ENCODE peak calls at places on chromosomes 5 and 9, in six cellular contexts. One of them, this sample, is unnamed.

GRCh38 chr5:37886207-37886905 is 46.5 kb upstream of the GDNF start:
- DNase-seq in foreskin keratinocyte: no peak
- DNase-seq in Peyer's patch: no peak
- DNase-seq in A549: no peak
- DNase-seq in mesothelial cell of epicardium: no peak
- DNase-seq in body of pancreas: no peak
- DNase-seq in this sample: no peak

GRCh38 chr5:69156456-69156855 is 10.5 kb upstream of the CCNB1 start:
- DNase-seq in Peyer's patch: no peak
- DNase-seq in mesothelial cell of epicardium: no peak
- DNase-seq in body of pancreas: no peak
- DNase-seq in foreskin keratinocyte: no peak
- DNase-seq in A549: no peak
- DNase-seq in this sample: no peak

GRCh38 chr5:139014726-139015125 is 139.6 kb upstream of the LRRTM2 start:
- DNase-seq in Peyer's patch: no peak
- DNase-seq in A549: peak; percentile 35
- DNase-seq in foreskin keratinocyte: peak; percentile 23
- DNase-seq in mesothelial cell of epicardium: no peak
- DNase-seq in body of pancreas: no peak
- DNase-seq in this sample: no peak

GRCh38 chr5:80368666-80369270 is 39.1 kb upstream of the ZFYVE16 start:
- DNase-seq in foreskin keratinocyte: no peak
- DNase-seq in mesothelial cell of epicardium: no peak
- DNase-seq in A549: no peak
- DNase-seq in Peyer's patch: no peak
- DNase-seq in body of pancreas: no peak
- DNase-seq in this sample: no peak

GRCh38 chr5:5209101-5209500 is 69.0 kb downstream of the ADAMTS16 start:
- DNase-seq in A549: no peak
- DNase-seq in mesothelial cell of epicardium: no peak
- DNase-seq in Peyer's patch: no peak
- DNase-seq in body of pancreas: no peak
- DNase-seq in foreskin keratinocyte: no peak
- DNase-seq in this sample: no peak

GRCh38 chr9:101121836-101122399 is 93.4 kb downstream of the PLPPR1 start:
- DNase-seq in foreskin keratinocyte: no peak
- DNase-seq in Peyer's patch: no peak
- DNase-seq in A549: no peak
- DNase-seq in mesothelial cell of epicardium: no peak
- DNase-seq in body of pancreas: no peak
- DNase-seq in this sample: no peak

GRCh38 chr9:16637218-16637617 is 233.3 kb downstream of the BNC2 start:
- DNase-seq in foreskin keratinocyte: peak; percentile 63
- DNase-seq in body of pancreas: no peak
- DNase-seq in Peyer's patch: no peak
- DNase-seq in mesothelial cell of epicardium: no peak
- DNase-seq in A549: peak; percentile 25
- DNase-seq in this sample: no peak

GRCh38 chr5:140106805-140107311 is 7.1 kb upstream of the PURA start:
- DNase-seq in body of pancreas: no peak
- DNase-seq in A549: no peak
- DNase-seq in Peyer's patch: no peak
- DNase-seq in mesothelial cell of epicardium: no peak
- DNase-seq in foreskin keratinocyte: no peak
- DNase-seq in this sample: no peak

GRCh38 chr9:19116391-19116790 is 10.9 kb downstream of the PLIN2 start:
- DNase-seq in body of pancreas: no peak
- DNase-seq in foreskin keratinocyte: no peak
- DNase-seq in Peyer's patch: no peak
- DNase-seq in A549: no peak
- DNase-seq in mesothelial cell of epicardium: no peak
- DNase-seq in this sample: no peak

GRCh38 chr5:170348069-170348702 is 41.0 kb downstream of the KCNMB1 start:
- DNase-seq in body of pancreas: no peak
- DNase-seq in foreskin keratinocyte: no peak
- DNase-seq in Peyer's patch: no peak
- DNase-seq in mesothelial cell of epicardium: no peak
- DNase-seq in A549: no peak
- DNase-seq in this sample: no peak

GRCh38 chr5:32791536-32792240 is 80.6 kb downstream of the NPR3 start:
- DNase-seq in A549: no peak
- DNase-seq in mesothelial cell of epicardium: no peak
- DNase-seq in body of pancreas: no peak
- DNase-seq in Peyer's patch: no peak
- DNase-seq in foreskin keratinocyte: no peak
- DNase-seq in this sample: no peak

GRCh38 chr9:87714819-87715218 is 11.1 kb upstream of the CTSL start:
- DNase-seq in foreskin keratinocyte: no peak
- DNase-seq in A549: peak; percentile 78
- DNase-seq in mesothelial cell of epicardium: no peak
- DNase-seq in body of pancreas: peak; percentile 73
- DNase-seq in Peyer's patch: no peak
- DNase-seq in this sample: no peak

GRCh38 chr9:89882876-89883275 is 278.1 kb downstream of the GADD45G start:
- DNase-seq in body of pancreas: peak; percentile 2
- DNase-seq in foreskin keratinocyte: no peak
- DNase-seq in mesothelial cell of epicardium: peak; percentile 11
- DNase-seq in A549: no peak
- DNase-seq in Peyer's patch: peak; percentile 3
- DNase-seq in this sample: no peak

GRCh38 chr5:6427689-6428088 is 21.0 kb upstream of the UBE2QL1 start:
- DNase-seq in foreskin keratinocyte: peak; percentile 41
- DNase-seq in Peyer's patch: no peak
- DNase-seq in body of pancreas: no peak
- DNase-seq in A549: no peak
- DNase-seq in mesothelial cell of epicardium: no peak
- DNase-seq in this sample: no peak

GRCh38 chr9:131627846-131628820 is 82.8 kb downstream of the PRRT1B start:
- DNase-seq in A549: no peak
- DNase-seq in foreskin keratinocyte: no peak
- DNase-seq in Peyer's patch: peak; percentile 87
- DNase-seq in mesothelial cell of epicardium: no peak
- DNase-seq in body of pancreas: peak; percentile 96
- DNase-seq in this sample: peak; percentile 55

GRCh38 chr9:77018058-77019009 is 1.1 kb upstream of the FOXB2 start:
- DNase-seq in body of pancreas: no peak
- DNase-seq in mesothelial cell of epicardium: peak; percentile 68
- DNase-seq in A549: no peak
- DNase-seq in foreskin keratinocyte: no peak
- DNase-seq in Peyer's patch: no peak
- DNase-seq in this sample: no peak

GRCh38 chr5:153711755-153712154 is 221.3 kb downstream of the GRIA1 start:
- DNase-seq in Peyer's patch: no peak
- DNase-seq in foreskin keratinocyte: no peak
- DNase-seq in body of pancreas: no peak
- DNase-seq in mesothelial cell of epicardium: no peak
- DNase-seq in A549: no peak
- DNase-seq in this sample: no peak

GRCh38 chr9:37408933-37409710 is 13.4 kb upstream of the GRHPR start:
- DNase-seq in mesothelial cell of epicardium: no peak
- DNase-seq in body of pancreas: no peak
- DNase-seq in A549: no peak
- DNase-seq in Peyer's patch: peak; percentile 97
- DNase-seq in foreskin keratinocyte: no peak
- DNase-seq in this sample: peak; percentile 85

GRCh38 chr9:5568868-5569267 is 58.5 kb downstream of the PDCD1LG2 start:
- DNase-seq in foreskin keratinocyte: no peak
- DNase-seq in mesothelial cell of epicardium: no peak
- DNase-seq in body of pancreas: no peak
- DNase-seq in A549: no peak
- DNase-seq in Peyer's patch: no peak
- DNase-seq in this sample: no peak

GRCh38 chr5:96048763-96049162 is 87.1 kb upstream of the ELL2 start:
- DNase-seq in mesothelial cell of epicardium: no peak
- DNase-seq in Peyer's patch: no peak
- DNase-seq in body of pancreas: peak; percentile 43
- DNase-seq in A549: no peak
- DNase-seq in foreskin keratinocyte: no peak
- DNase-seq in this sample: no peak

GRCh38 chr9:127945942-127946341 is 8.3 kb upstream of the DPM2 start:
- DNase-seq in Peyer's patch: no peak
- DNase-seq in foreskin keratinocyte: no peak
- DNase-seq in mesothelial cell of epicardium: no peak
- DNase-seq in body of pancreas: no peak
- DNase-seq in A549: no peak
- DNase-seq in this sample: no peak

GRCh38 chr5:149423287-149424268 is 44.5 kb upstream of the IL17B start:
- DNase-seq in Peyer's patch: no peak
- DNase-seq in body of pancreas: no peak
- DNase-seq in mesothelial cell of epicardium: no peak
- DNase-seq in foreskin keratinocyte: no peak
- DNase-seq in A549: no peak
- DNase-seq in this sample: no peak

GRCh38 chr9:133158695-133159094 is 5.0 kb downstream of the GBGT1 start:
- DNase-seq in mesothelial cell of epicardium: no peak
- DNase-seq in body of pancreas: no peak
- DNase-seq in Peyer's patch: no peak
- DNase-seq in foreskin keratinocyte: no peak
- DNase-seq in A549: no peak
- DNase-seq in this sample: no peak

GRCh38 chr5:111463304-111463703 is 49.0 kb downstream of the STARD4 start:
- DNase-seq in foreskin keratinocyte: no peak
- DNase-seq in Peyer's patch: no peak
- DNase-seq in mesothelial cell of epicardium: no peak
- DNase-seq in body of pancreas: no peak
- DNase-seq in A549: no peak
- DNase-seq in this sample: no peak
- TF ChIP-seq CTCF in foreskin keratinocyte: no peak
- TF ChIP-seq CTCF in Peyer's patch: no peak
- TF ChIP-seq CTCF in mesothelial cell of epicardium: no peak
- TF ChIP-seq CTCF in body of pancreas: no peak
- TF ChIP-seq CTCF in A549: no peak
- TF ChIP-seq CTCF in this sample: no peak

GRCh38 chr9:93586290-93587057 is 10.1 kb downstream of the PHF2 start:
- DNase-seq in body of pancreas: no peak
- DNase-seq in A549: no peak
- DNase-seq in Peyer's patch: no peak
- DNase-seq in mesothelial cell of epicardium: peak; percentile 35
- DNase-seq in foreskin keratinocyte: no peak
- DNase-seq in this sample: no peak

GRCh38 chr9:93589688-93590087 is 13.3 kb downstream of the PHF2 start:
- DNase-seq in Peyer's patch: no peak
- DNase-seq in foreskin keratinocyte: no peak
- DNase-seq in body of pancreas: no peak
- DNase-seq in mesothelial cell of epicardium: peak; percentile 37
- DNase-seq in A549: no peak
- DNase-seq in this sample: no peak

GRCh38 chr9:93588641-93589609 is 12.5 kb downstream of the PHF2 start:
- DNase-seq in Peyer's patch: peak; percentile 7
- DNase-seq in mesothelial cell of epicardium: peak; percentile 32
- DNase-seq in body of pancreas: no peak
- DNase-seq in A549: no peak
- DNase-seq in foreskin keratinocyte: no peak
- DNase-seq in this sample: no peak

GRCh38 chr9:93587284-93587650 is 10.9 kb downstream of the PHF2 start:
- DNase-seq in body of pancreas: no peak
- DNase-seq in Peyer's patch: peak; percentile 9
- DNase-seq in A549: no peak
- DNase-seq in foreskin keratinocyte: no peak
- DNase-seq in mesothelial cell of epicardium: peak; percentile 25
- DNase-seq in this sample: no peak

DNA sequence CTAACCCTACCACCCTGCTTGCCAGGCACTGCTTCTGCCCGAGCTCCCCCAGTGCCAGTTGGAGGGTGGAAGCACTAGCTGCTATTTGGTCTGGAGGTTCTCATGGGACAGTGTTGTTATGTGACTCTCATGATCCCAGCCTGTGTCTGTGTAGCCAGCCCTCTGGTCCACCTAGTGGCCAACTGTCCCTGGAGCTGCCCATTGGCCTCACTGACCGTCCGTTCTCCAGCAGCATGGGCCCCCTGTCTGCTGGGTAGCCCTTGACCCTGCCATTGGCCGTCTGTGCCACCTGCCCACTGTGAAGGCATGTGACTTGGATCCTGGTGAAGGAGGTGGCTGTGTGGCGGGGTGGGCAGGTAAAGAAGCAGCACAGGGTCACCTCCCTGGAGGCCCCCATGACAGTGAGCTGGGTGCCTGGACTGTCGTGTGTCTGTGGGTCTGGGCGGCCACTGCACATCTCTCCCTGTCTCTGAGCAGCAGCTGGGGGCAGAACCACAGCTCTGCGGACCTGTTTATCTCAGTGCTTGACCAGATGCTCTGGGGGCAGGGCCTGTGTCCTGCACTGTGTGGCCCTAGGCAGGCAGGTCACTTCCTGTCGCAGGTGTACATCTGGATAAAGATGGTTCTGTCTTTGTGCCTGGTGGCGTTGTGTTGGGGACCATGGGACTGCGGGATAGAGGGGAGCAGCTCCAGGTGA is 11.4 kb downstream of the PHF2 start:
- DNase-seq in foreskin keratinocyte: no peak
- DNase-seq in Peyer's patch: no peak
- DNase-seq in mesothelial cell of epicardium: peak; percentile 27
- DNase-seq in A549: no peak
- DNase-seq in body of pancreas: no peak
- DNase-seq in this sample: no peak
- TF ChIP-seq CTCF in foreskin keratinocyte: no peak
- TF ChIP-seq CTCF in Peyer's patch: no peak
- TF ChIP-seq CTCF in mesothelial cell of epicardium: no peak
- TF ChIP-seq CTCF in A549: no peak
- TF ChIP-seq CTCF in body of pancreas: no peak
- TF ChIP-seq CTCF in this sample: no peak

DNA sequence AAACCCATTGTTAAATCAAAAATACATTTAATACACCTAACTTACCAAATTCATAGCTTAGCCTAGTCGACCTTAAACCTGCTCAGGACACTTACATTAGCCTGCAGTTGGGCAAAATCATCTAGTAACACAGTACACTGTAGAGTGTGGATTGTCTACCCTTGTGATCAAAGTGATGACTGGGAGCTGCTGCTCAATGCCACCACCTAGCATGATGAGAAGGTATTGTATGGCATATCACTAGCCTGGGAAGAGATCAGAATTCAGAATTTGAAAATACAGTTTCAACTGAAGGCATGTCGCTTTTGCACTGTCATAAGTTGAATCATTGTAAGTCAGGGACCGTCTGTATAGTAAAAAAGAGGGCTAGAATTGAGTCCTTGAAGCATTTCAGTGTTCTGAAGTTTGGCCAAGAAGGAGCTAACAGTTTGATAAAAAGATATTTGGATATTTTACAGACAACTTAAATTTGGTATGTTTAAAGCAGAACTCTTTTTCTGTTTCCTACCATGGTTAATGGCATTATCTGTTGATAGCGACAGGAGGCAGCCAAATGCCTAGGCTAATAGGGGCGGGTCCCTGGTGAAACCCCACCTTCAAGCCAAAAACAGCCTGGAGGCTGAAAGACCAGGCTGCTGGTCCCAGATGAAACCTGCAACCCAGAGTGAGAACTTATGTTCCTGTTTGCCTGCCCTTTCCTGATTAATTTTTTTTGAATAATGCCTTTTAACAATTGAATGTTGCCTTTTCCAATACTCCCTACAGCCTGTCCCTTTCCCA is 23.0 kb downstream of the SMIM15 start:
- DNase-seq in A549: peak; percentile 28
- DNase-seq in foreskin keratinocyte: no peak
- DNase-seq in body of pancreas: no peak
- DNase-seq in Peyer's patch: no peak
- DNase-seq in mesothelial cell of epicardium: no peak
- DNase-seq in this sample: no peak
- TF ChIP-seq CTCF in A549: peak; percentile 27
- TF ChIP-seq CTCF in foreskin keratinocyte: peak; percentile 56
- TF ChIP-seq CTCF in body of pancreas: no peak
- TF ChIP-seq CTCF in Peyer's patch: peak; percentile 33
- TF ChIP-seq CTCF in mesothelial cell of epicardium: no peak
- TF ChIP-seq CTCF in this sample: no peak

GRCh38 chr5:14687023-14687665 is 22.6 kb downstream of the OTULIN start:
- DNase-seq in A549: no peak
- DNase-seq in Peyer's patch: no peak
- DNase-seq in mesothelial cell of epicardium: no peak
- DNase-seq in body of pancreas: no peak
- DNase-seq in foreskin keratinocyte: no peak
- DNase-seq in this sample: no peak
- TF ChIP-seq CTCF in A549: no peak
- TF ChIP-seq CTCF in Peyer's patch: no peak
- TF ChIP-seq CTCF in mesothelial cell of epicardium: no peak
- TF ChIP-seq CTCF in body of pancreas: no peak
- TF ChIP-seq CTCF in foreskin keratinocyte: no peak
- TF ChIP-seq CTCF in this sample: no peak